ENCODE peak calls at places on chromosomes 16 and 17, in ten cellular contexts. E is H7; A is neural progenitor cell; B is G401; C is stimulated activated CD4-positive, alpha-beta T cell treated with anti-CD3 and anti-CD28 coated beads, Interleukin-2, amount 100 ng/mL, for 48 hours; I is activated CD4-positive, CD25-positive, alpha-beta regulatory T cell treated with anti-CD3 and anti-CD28 coated beads, Interleukin-2, amount 50 U/mL, for 16 hours; Z is AG04450; D is RPMI8226; Y is hepatocyte; G is endothelial cell. F is an unnamed sample.
A peak's percentile ranks its signal among the peaks of the same experiment; 100 is the strongest.

GRCh38 chr17:48375356-48375755 is 54.7 kb downstream of the SKAP1 start:
- DNase-seq in B (no peak), Y (no peak), D (no peak), I (no peak), E (no peak), C (no peak), G (no peak), Z (peak; percentile 1), A (no peak), F (no peak)

GRCh38 chr17:80704381-80704819 is 159.8 kb downstream of the RPTOR start:
- DNase-seq in I (no peak), A (no peak), D (no peak), Z (no peak), C (no peak), Y (no peak), G (no peak), E (no peak), B (no peak), F (no peak)

GRCh38 chr17:28367641-28368305 is 2.3 kb downstream of the VTN start:
- DNase-seq in D (no peak), C (no peak), B (no peak), Y (peak; percentile 5), I (no peak), G (no peak), Z (no peak), A (no peak), E (no peak), F (no peak)

GRCh38 chr17:57092171-57092570 is 7.1 kb downstream of the AKAP1 start:
- DNase-seq in A (no peak), B (peak; percentile 21), Y (no peak), Z (peak; percentile 39), E (no peak), C (no peak), I (no peak), G (no peak), D (peak; percentile 25), F (no peak)

GRCh38 chr16:9599415-9600110 is 508.1 kb downstream of the HAPSTR1 start:
- DNase-seq in G (no peak), E (no peak), C (no peak), Y (no peak), A (no peak), I (no peak), Z (no peak), D (no peak), B (peak; percentile 2), F (no peak)

GRCh38 chr17:16923097-16923903 is 48.6 kb downstream of the TNFRSF13B start:
- DNase-seq in I (no peak), E (peak; percentile 29), D (no peak), G (no peak), A (no peak), Z (no peak), B (no peak), C (no peak), Y (no peak), F (no peak)

GRCh38 chr17:79461041-79461440 is 149.8 kb downstream of the RBFOX3 start:
- DNase-seq in I (no peak), A (no peak), Y (no peak), Z (no peak), E (no peak), D (no peak), B (no peak), G (no peak), C (no peak), F (no peak)

GRCh38 chr17:59423137-59423703 is 91.8 kb downstream of the YPEL2 start:
- DNase-seq in I (no peak), Y (peak; percentile 62), G (no peak), D (peak; percentile 85), A (no peak), E (no peak), Z (no peak), C (no peak), B (peak; percentile 34), F (peak; percentile 67)

GRCh38 chr17:6413073-6413472 is 21.8 kb downstream of the AIPL1 start:
- DNase-seq in A (peak; percentile 66), E (peak; percentile 86), D (peak; percentile 38), Y (peak; percentile 59), B (peak; percentile 70), Z (no peak), G (no peak), C (no peak), I (no peak), F (no peak)

GRCh38 chr17:83203472-83204221 is 124.2 kb downstream of the METRNL start:
- DNase-seq in B (no peak), A (no peak), E (no peak), I (no peak), C (no peak), G (no peak), Z (no peak), D (no peak), Y (no peak), F (peak; percentile 3)

GRCh38 chr17:57477483-57478357 is 221.4 kb downstream of the MSI2 start:
- DNase-seq in C (no peak), D (no peak), I (no peak), G (no peak), Y (no peak), A (no peak), Z (no peak), E (no peak), B (peak; percentile 58), F (no peak)

GRCh38 chr16:58107228-58107627 is 22.0 kb downstream of the CFAP20 start:
- DNase-seq in G (no peak), Y (no peak), D (no peak), B (no peak), I (no peak), Z (no peak), A (no peak), C (no peak), E (no peak), F (no peak)

GRCh38 chr17:32609085-32609484 is 122.3 kb downstream of the CDK5R1 start:
- DNase-seq in D (peak; percentile 86), C (peak; percentile 41), I (peak; percentile 30), A (no peak), G (no peak), Y (no peak), E (peak; percentile 22), B (peak; percentile 93), Z (no peak), F (peak; percentile 5)

GRCh38 chr17:59761385-59762021 is 54.0 kb downstream of the VMP1 start:
- DNase-seq in Y (no peak), B (peak; percentile 70), A (peak; percentile 54), G (no peak), I (no peak), E (no peak), Z (peak; percentile 77), D (no peak), C (no peak), F (no peak)

GRCh38 chr17:60390881-60391418 is 983 bp downstream of the USP32 start:
- DNase-seq in E (peak; percentile 50), G (peak; percentile 15), Z (no peak), B (peak; percentile 78), I (no peak), Y (peak; percentile 49), A (peak; percentile 48), C (peak; percentile 24), D (peak; percentile 42), F (peak; percentile 58)

GRCh38 chr16:3665508-3665907 is 11.0 kb downstream of the DNASE1 start:
- DNase-seq in A (no peak), E (peak; percentile 55), I (no peak), C (no peak), B (no peak), D (no peak), Y (no peak), Z (no peak), G (no peak), F (no peak)

F was measured in BE2C.